ENCODE peak calls at places on chromosomes 16 and 17, in five cellular contexts. One of them, this sample, is unnamed.

GRCh38 chr16:50165473-50165872 is 12.4 kb downstream of the TENT4B start:
- DNase-seq in HepG2: peak; percentile 39
- DNase-seq in tibial nerve: no peak
- DNase-seq in SK-N-SH: no peak
- DNase-seq in transverse colon: no peak
- DNase-seq in this sample: no peak

GRCh38 chr17:83116783-83117555 is 37.6 kb downstream of the METRNL start:
- DNase-seq in SK-N-SH: no peak
- DNase-seq in transverse colon: no peak
- DNase-seq in tibial nerve: no peak
- DNase-seq in HepG2: no peak
- DNase-seq in this sample: no peak

GRCh38 chr16:82195917-82196494 is 26.0 kb upstream of the MPHOSPH6 start:
- DNase-seq in tibial nerve: no peak
- DNase-seq in SK-N-SH: no peak
- DNase-seq in HepG2: no peak
- DNase-seq in transverse colon: no peak
- DNase-seq in this sample: no peak

GRCh38 chr17:33940769-33941168 is 314.3 kb upstream of the CCL2 start:
- DNase-seq in HepG2: no peak
- DNase-seq in SK-N-SH: no peak
- DNase-seq in transverse colon: no peak
- DNase-seq in tibial nerve: no peak
- DNase-seq in this sample: no peak

GRCh38 chr17:61755668-61756067 is 107.7 kb downstream of the BRIP1 start:
- DNase-seq in HepG2: no peak
- DNase-seq in transverse colon: no peak
- DNase-seq in SK-N-SH: no peak
- DNase-seq in tibial nerve: no peak
- DNase-seq in this sample: no peak

GRCh38 chr17:2803971-2804370 is 7.7 kb downstream of the RAP1GAP2 start:
- DNase-seq in transverse colon: no peak
- DNase-seq in tibial nerve: no peak
- DNase-seq in HepG2: no peak
- DNase-seq in SK-N-SH: no peak
- DNase-seq in this sample: no peak

GRCh38 chr16:68379472-68380347 is 68.6 kb downstream of the SMPD3 start:
- DNase-seq in SK-N-SH: no peak
- DNase-seq in transverse colon: no peak
- DNase-seq in HepG2: no peak
- DNase-seq in tibial nerve: no peak
- DNase-seq in this sample: no peak

GRCh38 chr17:74963656-74964055 is 8.9 kb downstream of the HID1 start:
- DNase-seq in SK-N-SH: no peak
- DNase-seq in tibial nerve: no peak
- DNase-seq in transverse colon: no peak
- DNase-seq in HepG2: no peak
- DNase-seq in this sample: no peak

GRCh38 chr16:30187971-30188561 is 4.7 kb downstream of the CORO1A start:
- DNase-seq in tibial nerve: no peak
- DNase-seq in HepG2: no peak
- DNase-seq in transverse colon: no peak
- DNase-seq in SK-N-SH: no peak
- DNase-seq in this sample: no peak

GRCh38 chr17:48335858-48336500 is 94.0 kb downstream of the SKAP1 start:
- DNase-seq in tibial nerve: no peak
- DNase-seq in SK-N-SH: peak; percentile 34
- DNase-seq in HepG2: peak; percentile 42
- DNase-seq in transverse colon: no peak
- DNase-seq in this sample: no peak

GRCh38 chr17:72683506-72684404 is 408.7 kb downstream of the SLC39A11 start:
- DNase-seq in transverse colon: peak; percentile 35
- DNase-seq in tibial nerve: no peak
- DNase-seq in SK-N-SH: no peak
- DNase-seq in HepG2: peak; percentile 97
- DNase-seq in this sample: no peak

GRCh38 chr17:29241015-29241963 is 5.4 kb upstream of the CRYBA1 start:
- DNase-seq in transverse colon: no peak
- DNase-seq in HepG2: peak; percentile 83
- DNase-seq in tibial nerve: no peak
- DNase-seq in SK-N-SH: peak; percentile 39
- DNase-seq in this sample: no peak

GRCh38 chr16:4539716-4540284 is 1.2 kb upstream of the CDIP1 start:
- DNase-seq in transverse colon: no peak
- DNase-seq in tibial nerve: no peak
- DNase-seq in SK-N-SH: no peak
- DNase-seq in HepG2: no peak
- DNase-seq in this sample: no peak

GRCh38 chr17:75031972-75032895 is 14.5 kb downstream of the ATP5PD start:
- DNase-seq in tibial nerve: peak; percentile 51
- DNase-seq in transverse colon: peak; percentile 74
- DNase-seq in SK-N-SH: peak; percentile 89
- DNase-seq in HepG2: peak; percentile 54
- DNase-seq in this sample: peak; percentile 73

GRCh38 chr17:14575349-14575966 is 274.6 kb downstream of the HS3ST3B1 start:
- DNase-seq in SK-N-SH: no peak
- DNase-seq in transverse colon: no peak
- DNase-seq in HepG2: peak; percentile 28
- DNase-seq in tibial nerve: no peak
- DNase-seq in this sample: no peak

GRCh38 chr17:39553326-39553945 is 54.3 kb downstream of the NEUROD2 start:
- DNase-seq in transverse colon: no peak
- DNase-seq in tibial nerve: no peak
- DNase-seq in HepG2: no peak
- DNase-seq in SK-N-SH: no peak
- DNase-seq in this sample: no peak

GRCh38 chr16:19288872-19289799 is 3.6 kb downstream of the CLEC19A start:
- DNase-seq in HepG2: no peak
- DNase-seq in transverse colon: no peak
- DNase-seq in tibial nerve: no peak
- DNase-seq in SK-N-SH: no peak
- DNase-seq in this sample: no peak

GRCh38 chr16:54987081-54987480 is 56.4 kb downstream of the IRX5 start:
- DNase-seq in transverse colon: no peak
- DNase-seq in HepG2: no peak
- DNase-seq in SK-N-SH: no peak
- DNase-seq in tibial nerve: no peak
- DNase-seq in this sample: no peak

GRCh38 chr17:80653856-80654255 is 109.2 kb downstream of the RPTOR start:
- DNase-seq in transverse colon: peak; percentile 20
- DNase-seq in HepG2: no peak
- DNase-seq in SK-N-SH: no peak
- DNase-seq in tibial nerve: no peak
- DNase-seq in this sample: peak; percentile 19

GRCh38 chr17:74466111-74466784 is at the start of gene CD300A:
- DNase-seq in HepG2: no peak
- DNase-seq in transverse colon: no peak
- DNase-seq in SK-N-SH: no peak
- DNase-seq in tibial nerve: peak; percentile 30
- DNase-seq in this sample: no peak

GRCh38 chr17:81301195-81302144 is 6.4 kb upstream of the SLC38A10 start:
- DNase-seq in tibial nerve: no peak
- DNase-seq in SK-N-SH: no peak
- DNase-seq in HepG2: no peak
- DNase-seq in transverse colon: no peak
- DNase-seq in this sample: no peak

GRCh38 chr16:67964477-67965131 is 3.8 kb downstream of the SLC12A4 start:
- DNase-seq in transverse colon: no peak
- DNase-seq in tibial nerve: no peak
- DNase-seq in SK-N-SH: no peak
- DNase-seq in HepG2: no peak
- DNase-seq in this sample: no peak

GRCh38 chr16:66976746-66977145 is 11.6 kb upstream of the CES4A start:
- DNase-seq in HepG2: no peak
- DNase-seq in SK-N-SH: no peak
- DNase-seq in transverse colon: peak; percentile 41
- DNase-seq in tibial nerve: no peak
- DNase-seq in this sample: no peak

GRCh38 chr16:31428277-31428597 is at the start of gene COX6A2:
- DNase-seq in transverse colon: no peak
- DNase-seq in SK-N-SH: no peak
- DNase-seq in tibial nerve: no peak
- DNase-seq in HepG2: no peak
- DNase-seq in this sample: no peak

GRCh38 chr16:4288148-4288921 is 15.5 kb upstream of the TFAP4 start:
- DNase-seq in SK-N-SH: peak; percentile 91
- DNase-seq in tibial nerve: peak; percentile 57
- DNase-seq in transverse colon: peak; percentile 81
- DNase-seq in HepG2: peak; percentile 55
- DNase-seq in this sample: peak; percentile 82

GRCh38 chr16:55856950-55857349 is 18.2 kb downstream of the CES5A start:
- DNase-seq in tibial nerve: no peak
- DNase-seq in HepG2: no peak
- DNase-seq in transverse colon: no peak
- DNase-seq in SK-N-SH: no peak
- DNase-seq in this sample: no peak

GRCh38 chr17:19996086-19996485 is 13.1 kb upstream of the SPECC1 start:
- DNase-seq in tibial nerve: no peak
- DNase-seq in SK-N-SH: no peak
- DNase-seq in transverse colon: no peak
- DNase-seq in HepG2: no peak
- DNase-seq in this sample: no peak

GRCh38 chr16:1054660-1055556 is 17.6 kb upstream of the SSTR5 start:
- DNase-seq in transverse colon: peak; percentile 51
- DNase-seq in tibial nerve: peak; percentile 40
- DNase-seq in SK-N-SH: peak; percentile 91
- DNase-seq in HepG2: peak; percentile 26
- DNase-seq in this sample: peak; percentile 67

GRCh38 chr16:52680993-52681392 is 134.1 kb upstream of the TOX3 start:
- DNase-seq in HepG2: no peak
- DNase-seq in tibial nerve: no peak
- DNase-seq in transverse colon: no peak
- DNase-seq in SK-N-SH: no peak
- DNase-seq in this sample: no peak
- H3K27ac ChIP-seq in HepG2: no peak overlapping the region
- H3K27ac ChIP-seq in tibial nerve: no peak overlapping the region
- H3K27ac ChIP-seq in transverse colon: no peak overlapping the region
- H3K27ac ChIP-seq in SK-N-SH: no peak overlapping the region
- H3K27ac ChIP-seq in this sample: no peak overlapping the region

GRCh38 chr17:50707296-50708049 is at the start of gene ANKRD40:
- DNase-seq in tibial nerve: peak; percentile 84
- DNase-seq in SK-N-SH: peak; percentile 96
- DNase-seq in HepG2: peak; percentile 88
- DNase-seq in transverse colon: peak; percentile 92
- DNase-seq in this sample: peak; percentile 93
- TF ChIP-seq EP300 in tibial nerve: peak; percentile 91
- TF ChIP-seq EP300 in SK-N-SH: peak; percentile 53
- TF ChIP-seq EP300 in HepG2: peak; percentile 75
- TF ChIP-seq EP300 in transverse colon: peak; percentile 21
- TF ChIP-seq EP300 in this sample: no peak

DNA sequence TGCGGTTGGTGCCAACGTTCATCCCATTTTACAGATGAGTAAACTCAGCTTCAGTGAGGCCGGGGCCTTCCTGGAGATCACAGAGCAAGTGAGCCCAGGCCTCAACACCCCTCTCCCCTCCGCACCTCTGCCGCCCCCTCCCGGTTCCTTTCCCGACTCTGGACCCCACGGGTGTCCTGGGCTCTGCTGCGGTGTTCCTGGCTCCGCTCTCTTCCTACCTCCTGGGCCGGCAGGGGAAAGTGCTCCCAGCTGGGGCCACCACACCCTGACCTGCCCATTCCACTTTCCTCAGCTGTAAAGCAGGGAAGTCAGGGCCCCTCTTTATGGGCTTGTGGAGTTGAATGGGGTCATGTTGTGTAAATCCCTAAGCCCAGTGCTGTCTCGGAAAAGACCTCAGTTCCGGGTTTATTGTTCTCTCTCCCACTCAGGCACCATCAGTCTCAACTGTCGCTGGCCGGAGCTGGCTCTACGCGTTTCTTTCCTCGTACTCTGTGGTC is 21.9 kb upstream of the ACSF3 start:
- DNase-seq in transverse colon: peak; percentile 51
- DNase-seq in HepG2: no peak
- DNase-seq in tibial nerve: no peak
- DNase-seq in SK-N-SH: peak; percentile 54
- DNase-seq in this sample: no peak
- H3K9me3 ChIP-seq in transverse colon: no peaks in the 10 kb centered on the region
- H3K9me3 ChIP-seq in HepG2: peaks cover 21% of the 10 kb centered on the region
- H3K9me3 ChIP-seq in tibial nerve: no peaks in the 10 kb centered on the region
- H3K9me3 ChIP-seq in SK-N-SH: no peaks in the 10 kb centered on the region
- H3K9me3 ChIP-seq in this sample: no peaks in the 10 kb centered on the region

GRCh38 chr17:41836550-41837196 is 641 bp upstream of the NT5C3B start:
- DNase-seq in HepG2: no peak
- DNase-seq in transverse colon: no peak
- DNase-seq in SK-N-SH: no peak
- DNase-seq in tibial nerve: no peak
- DNase-seq in this sample: no peak

GRCh38 chr17:41837761-41838538 is at the start of gene KLHL10:
- DNase-seq in HepG2: no peak
- DNase-seq in transverse colon: no peak
- DNase-seq in tibial nerve: no peak
- DNase-seq in SK-N-SH: no peak
- DNase-seq in this sample: peak; percentile 23

GRCh38 chr17:41835214-41835799 is 725 bp downstream of the NT5C3B start:
- DNase-seq in HepG2: no peak
- DNase-seq in transverse colon: no peak
- DNase-seq in tibial nerve: no peak
- DNase-seq in SK-N-SH: no peak
- DNase-seq in this sample: peak; percentile 0

DNA sequence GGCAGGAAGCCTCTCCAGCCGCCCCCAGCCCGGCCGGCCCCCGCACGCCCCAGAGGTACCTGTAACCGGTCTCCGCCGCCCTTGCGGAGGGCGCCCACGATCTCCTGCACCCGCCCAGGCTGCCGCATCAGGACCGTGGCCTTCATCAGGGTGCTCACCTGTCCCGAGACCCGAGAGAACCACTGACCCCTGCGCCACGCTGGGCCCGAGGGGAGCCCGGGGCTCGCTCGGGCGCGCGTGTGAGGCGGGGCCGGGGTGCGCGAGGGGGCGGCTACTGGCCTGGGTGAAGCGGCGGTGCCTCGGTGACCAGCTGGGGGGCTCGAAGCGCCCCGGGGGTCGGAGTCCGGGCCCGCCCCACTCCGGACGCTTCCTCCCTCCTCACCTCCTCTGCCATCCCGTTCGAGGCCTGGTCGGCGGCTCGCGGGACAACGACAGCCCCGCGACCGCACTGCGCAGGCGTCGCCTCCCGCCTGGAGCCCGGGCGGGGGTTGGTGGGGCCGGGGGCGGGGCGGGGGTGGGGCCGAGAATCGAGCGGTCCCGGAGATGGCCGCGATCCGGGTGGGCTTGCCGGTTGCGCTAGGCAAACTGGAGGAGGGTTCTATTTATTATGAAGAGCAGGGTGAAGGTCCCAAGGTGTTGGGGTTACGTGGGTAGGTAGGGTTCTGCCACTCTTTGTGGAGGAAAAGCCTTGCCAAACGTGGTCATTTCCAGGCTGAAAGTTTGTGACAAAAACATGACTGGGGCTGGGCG is at the start of gene NT5C3B:
- DNase-seq in HepG2: peak; percentile 52
- DNase-seq in tibial nerve: peak; percentile 18
- DNase-seq in transverse colon: peak; percentile 66
- DNase-seq in SK-N-SH: peak; percentile 98
- DNase-seq in this sample: peak; percentile 64
- H3K27ac ChIP-seq in HepG2: peak within 1 kb of the TSS; percentile 53
- H3K27ac ChIP-seq in tibial nerve: peak within 1 kb of the TSS; percentile 87
- H3K27ac ChIP-seq in transverse colon: peak within 1 kb of the TSS; percentile 59
- H3K27ac ChIP-seq in SK-N-SH: peak within 1 kb of the TSS; percentile 40
- H3K27ac ChIP-seq in this sample: peak within 1 kb of the TSS; percentile 83